ENCODE peak calls at places on chromosomes 12 and 14, in six cellular contexts. E is NCI-H748 treated with DMSO at 0.1 percent for 48 hours; L is activated naive CD4-positive, alpha-beta T cell treated with anti-CD3 and anti-CD28 coated beads for 36 hours; W is prostate gland; T is activated gamma-delta T cell treated with Interleukin-2 at 50 U/mL for 16 hours; A is GM12865. Z is an unnamed sample.

GRCh38 chr12:121805800-121806555 is 2.2 kb downstream of the SETD1B start:
- DNase-seq in E (no peak), L (no peak), W (no peak), T (no peak), A (no peak), Z (peak)

GRCh38 chr14:34111505-34111904 is 160.6 kb upstream of the EGLN3 start:
- DNase-seq in E (no peak), L (no peak), W (no peak), T (no peak), A (no peak), Z (no peak)

GRCh38 chr14:63603749-63604277 is 37.9 kb downstream of the WDR89 start:
- DNase-seq in E (no peak), L (peak), W (no peak), T (no peak), A (no peak), Z (no peak)

GRCh38 chr12:125720961-125721360 is 655.7 kb downstream of the AACS start:
- DNase-seq in E (no peak), L (no peak), W (no peak), T (no peak), A (no peak), Z (no peak)

GRCh38 chr14:100165376-100165775 is 5.9 kb upstream of the DEGS2 start:
- DNase-seq in E (no peak), L (no peak), W (peak), T (no peak), A (no peak), Z (peak)

GRCh38 chr14:105105158-105105557 is 39.9 kb upstream of the GPR132 start:
- DNase-seq in E (no peak), L (no peak), W (no peak), T (no peak), A (no peak), Z (no peak)

GRCh38 chr14:99325591-99325990 is 53.6 kb upstream of the BCL11B start:
- DNase-seq in E (no peak), L (no peak), W (no peak), T (no peak), A (no peak), Z (no peak)

GRCh38 chr12:40314927-40315326 is 90.1 kb downstream of the LRRK2 start:
- DNase-seq in E (no peak), L (no peak), W (no peak), T (no peak), A (peak), Z (no peak)

GRCh38 chr12:60872850-60873713 is 1277.3 kb downstream of the SLC16A7 start:
- DNase-seq in E (no peak), L (no peak), W (no peak), T (no peak), A (no peak), Z (no peak)